ENCODE peak calls at places on chromosomes 16 and 17, in seven cellular contexts. One of them, this sample, is unnamed.

GRCh38 chr16:85401917-85402766 is 211.0 kb upstream of the GSE1 start:
- DNase-seq in SJSA1: peak
- DNase-seq in stromal cell of bone marrow: no peak
- DNase-seq in AG09319: no peak
- DNase-seq in GM18507: no peak
- DNase-seq in stimulated activated CD4-positive, alpha-beta T cell treated with anti-CD3 and anti-CD28 coated beads, Interleukin-15, amount 100 ng/mL, for 1 hour: no peak
- DNase-seq in tibial nerve: peak
- DNase-seq in this sample: no peak

GRCh38 chr17:45963258-45963657 is 35.8 kb upstream of the STH start:
- DNase-seq in tibial nerve: no peak
- DNase-seq in SJSA1: no peak
- DNase-seq in stromal cell of bone marrow: no peak
- DNase-seq in AG09319: no peak
- DNase-seq in GM18507: no peak
- DNase-seq in stimulated activated CD4-positive, alpha-beta T cell treated with anti-CD3 and anti-CD28 coated beads, Interleukin-15, amount 100 ng/mL, for 1 hour: no peak
- DNase-seq in this sample: no peak

GRCh38 chr17:80316927-80317705 is 56.5 kb downstream of the RNF213 start:
- DNase-seq in SJSA1: no peak
- DNase-seq in AG09319: no peak
- DNase-seq in GM18507: no peak
- DNase-seq in tibial nerve: no peak
- DNase-seq in stimulated activated CD4-positive, alpha-beta T cell treated with anti-CD3 and anti-CD28 coated beads, Interleukin-15, amount 100 ng/mL, for 1 hour: no peak
- DNase-seq in stromal cell of bone marrow: no peak
- DNase-seq in this sample: no peak

GRCh38 chr17:65013613-65014391 is 42.7 kb downstream of the GNA13 start:
- DNase-seq in stimulated activated CD4-positive, alpha-beta T cell treated with anti-CD3 and anti-CD28 coated beads, Interleukin-15, amount 100 ng/mL, for 1 hour: no peak
- DNase-seq in SJSA1: peak
- DNase-seq in GM18507: no peak
- DNase-seq in AG09319: peak
- DNase-seq in tibial nerve: no peak
- DNase-seq in stromal cell of bone marrow: peak
- DNase-seq in this sample: no peak

GRCh38 chr17:77756846-77757610 is 201.5 kb upstream of the TNRC6C start:
- DNase-seq in AG09319: no peak
- DNase-seq in SJSA1: no peak
- DNase-seq in GM18507: no peak
- DNase-seq in tibial nerve: no peak
- DNase-seq in stromal cell of bone marrow: no peak
- DNase-seq in stimulated activated CD4-positive, alpha-beta T cell treated with anti-CD3 and anti-CD28 coated beads, Interleukin-15, amount 100 ng/mL, for 1 hour: no peak
- DNase-seq in this sample: no peak

GRCh38 chr17:10081571-10082169 is 116.7 kb downstream of the GAS7 start:
- DNase-seq in GM18507: no peak
- DNase-seq in SJSA1: no peak
- DNase-seq in stimulated activated CD4-positive, alpha-beta T cell treated with anti-CD3 and anti-CD28 coated beads, Interleukin-15, amount 100 ng/mL, for 1 hour: no peak
- DNase-seq in stromal cell of bone marrow: no peak
- DNase-seq in tibial nerve: no peak
- DNase-seq in AG09319: no peak
- DNase-seq in this sample: no peak

GRCh38 chr17:31490019-31490383 is 98.5 kb downstream of the RAB11FIP4 start:
- DNase-seq in tibial nerve: no peak
- DNase-seq in AG09319: no peak
- DNase-seq in SJSA1: no peak
- DNase-seq in GM18507: no peak
- DNase-seq in stimulated activated CD4-positive, alpha-beta T cell treated with anti-CD3 and anti-CD28 coated beads, Interleukin-15, amount 100 ng/mL, for 1 hour: no peak
- DNase-seq in stromal cell of bone marrow: no peak
- DNase-seq in this sample: no peak

GRCh38 chr16:23835390-23836077 is at the start of gene PRKCB:
- DNase-seq in AG09319: no peak
- DNase-seq in tibial nerve: peak
- DNase-seq in SJSA1: peak
- DNase-seq in GM18507: peak
- DNase-seq in stromal cell of bone marrow: no peak
- DNase-seq in stimulated activated CD4-positive, alpha-beta T cell treated with anti-CD3 and anti-CD28 coated beads, Interleukin-15, amount 100 ng/mL, for 1 hour: peak
- DNase-seq in this sample: no peak

GRCh38 chr16:72938426-72939164 is 109.3 kb downstream of the ZFHX3 start:
- DNase-seq in GM18507: no peak
- DNase-seq in SJSA1: no peak
- DNase-seq in stromal cell of bone marrow: peak
- DNase-seq in AG09319: peak
- DNase-seq in tibial nerve: peak
- DNase-seq in stimulated activated CD4-positive, alpha-beta T cell treated with anti-CD3 and anti-CD28 coated beads, Interleukin-15, amount 100 ng/mL, for 1 hour: no peak
- DNase-seq in this sample: no peak

GRCh38 chr17:78314683-78315354 is 45.1 kb downstream of the SOCS3 start:
- DNase-seq in GM18507: no peak
- DNase-seq in AG09319: no peak
- DNase-seq in stromal cell of bone marrow: no peak
- DNase-seq in stimulated activated CD4-positive, alpha-beta T cell treated with anti-CD3 and anti-CD28 coated beads, Interleukin-15, amount 100 ng/mL, for 1 hour: no peak
- DNase-seq in tibial nerve: no peak
- DNase-seq in SJSA1: no peak
- DNase-seq in this sample: no peak

GRCh38 chr17:59791603-59792457 is 84.4 kb downstream of the VMP1 start:
- DNase-seq in AG09319: no peak
- DNase-seq in stimulated activated CD4-positive, alpha-beta T cell treated with anti-CD3 and anti-CD28 coated beads, Interleukin-15, amount 100 ng/mL, for 1 hour: no peak
- DNase-seq in SJSA1: peak
- DNase-seq in tibial nerve: no peak
- DNase-seq in stromal cell of bone marrow: no peak
- DNase-seq in GM18507: no peak
- DNase-seq in this sample: no peak

GRCh38 chr17:9905902-9906301 is 831 bp upstream of the RCVRN start:
- DNase-seq in stimulated activated CD4-positive, alpha-beta T cell treated with anti-CD3 and anti-CD28 coated beads, Interleukin-15, amount 100 ng/mL, for 1 hour: no peak
- DNase-seq in AG09319: no peak
- DNase-seq in GM18507: peak
- DNase-seq in SJSA1: no peak
- DNase-seq in tibial nerve: no peak
- DNase-seq in stromal cell of bone marrow: no peak
- DNase-seq in this sample: no peak

GRCh38 chr16:57297856-57298255 is 13.4 kb upstream of the PLLP start:
- DNase-seq in stimulated activated CD4-positive, alpha-beta T cell treated with anti-CD3 and anti-CD28 coated beads, Interleukin-15, amount 100 ng/mL, for 1 hour: no peak
- DNase-seq in GM18507: no peak
- DNase-seq in tibial nerve: no peak
- DNase-seq in stromal cell of bone marrow: no peak
- DNase-seq in SJSA1: no peak
- DNase-seq in AG09319: no peak
- DNase-seq in this sample: no peak

GRCh38 chr17:80762076-80762475 is 217.4 kb downstream of the RPTOR start:
- DNase-seq in GM18507: no peak
- DNase-seq in SJSA1: peak
- DNase-seq in tibial nerve: no peak
- DNase-seq in AG09319: no peak
- DNase-seq in stromal cell of bone marrow: no peak
- DNase-seq in stimulated activated CD4-positive, alpha-beta T cell treated with anti-CD3 and anti-CD28 coated beads, Interleukin-15, amount 100 ng/mL, for 1 hour: no peak
- DNase-seq in this sample: no peak

GRCh38 chr17:74343526-74344284 is 17.7 kb downstream of the KIF19 start:
- DNase-seq in tibial nerve: no peak
- DNase-seq in SJSA1: no peak
- DNase-seq in stimulated activated CD4-positive, alpha-beta T cell treated with anti-CD3 and anti-CD28 coated beads, Interleukin-15, amount 100 ng/mL, for 1 hour: no peak
- DNase-seq in GM18507: no peak
- DNase-seq in AG09319: no peak
- DNase-seq in stromal cell of bone marrow: no peak
- DNase-seq in this sample: no peak

GRCh38 chr16:31504159-31504558 is 4.0 kb downstream of the RUSF1 start:
- DNase-seq in stimulated activated CD4-positive, alpha-beta T cell treated with anti-CD3 and anti-CD28 coated beads, Interleukin-15, amount 100 ng/mL, for 1 hour: no peak
- DNase-seq in SJSA1: no peak
- DNase-seq in AG09319: no peak
- DNase-seq in GM18507: no peak
- DNase-seq in stromal cell of bone marrow: no peak
- DNase-seq in tibial nerve: no peak
- DNase-seq in this sample: no peak

GRCh38 chr16:3578121-3578520 is 918 bp upstream of the NLRC3 start:
- DNase-seq in stimulated activated CD4-positive, alpha-beta T cell treated with anti-CD3 and anti-CD28 coated beads, Interleukin-15, amount 100 ng/mL, for 1 hour: no peak
- DNase-seq in stromal cell of bone marrow: no peak
- DNase-seq in AG09319: no peak
- DNase-seq in GM18507: no peak
- DNase-seq in SJSA1: no peak
- DNase-seq in tibial nerve: no peak
- DNase-seq in this sample: no peak

GRCh38 chr17:4945944-4946280 is 2.4 kb downstream of the PFN1 start:
- DNase-seq in tibial nerve: no peak
- DNase-seq in AG09319: no peak
- DNase-seq in SJSA1: no peak
- DNase-seq in stromal cell of bone marrow: no peak
- DNase-seq in stimulated activated CD4-positive, alpha-beta T cell treated with anti-CD3 and anti-CD28 coated beads, Interleukin-15, amount 100 ng/mL, for 1 hour: no peak
- DNase-seq in GM18507: no peak
- DNase-seq in this sample: no peak

GRCh38 chr17:3695723-3696411 is at the start of gene P2RX5:
- DNase-seq in stromal cell of bone marrow: no peak
- DNase-seq in tibial nerve: no peak
- DNase-seq in SJSA1: no peak
- DNase-seq in stimulated activated CD4-positive, alpha-beta T cell treated with anti-CD3 and anti-CD28 coated beads, Interleukin-15, amount 100 ng/mL, for 1 hour: no peak
- DNase-seq in GM18507: peak
- DNase-seq in AG09319: no peak
- DNase-seq in this sample: no peak

GRCh38 chr17:7122386-7122785 is 7.8 kb upstream of the ASGR2 start:
- DNase-seq in GM18507: no peak
- DNase-seq in AG09319: no peak
- DNase-seq in stromal cell of bone marrow: peak
- DNase-seq in stimulated activated CD4-positive, alpha-beta T cell treated with anti-CD3 and anti-CD28 coated beads, Interleukin-15, amount 100 ng/mL, for 1 hour: no peak
- DNase-seq in SJSA1: no peak
- DNase-seq in tibial nerve: no peak
- DNase-seq in this sample: no peak

This sample was measured in T1000.